ENCODE peak calls at places on chromosomes 7 and 10, in five cellular contexts. Z is ELR; C is glutamatergic neuron; V is stimulated activated naive CD8-positive, alpha-beta T cell treated with anti-CD3 and anti-CD28 coated beads, Interleukin-15, Interleukin-2, amounts not matched to agents 100 U/mL and 50 U/mL, for 24 hours; W is NCI-H510A treated with DMSO at 0.1 percent for 48 hours. O is an unnamed sample.
A peak's percentile ranks its signal among the peaks of the same experiment; 100 is the strongest.

GRCh38 chr10:81875680-81876252 is 772 bp downstream of the NRG3 start:
- DNase-seq in Z (no peak), C (no peak), V (no peak), W (no peak), O (no peak)

GRCh38 chr10:70234668-70235447 is 1.6 kb upstream of the PPA1 start:
- DNase-seq in Z (peak; percentile 25), C (no peak), V (no peak), W (no peak), O (no peak)

GRCh38 chr10:132616170-132616994 is 78.8 kb downstream of the INPP5A start:
- DNase-seq in Z (no peak), C (no peak), V (peak; percentile 77), W (no peak), O (no peak)

GRCh38 chr10:119325131-119325530 is 117.8 kb downstream of the GRK5 start:
- DNase-seq in Z (no peak), C (no peak), V (no peak), W (peak; percentile 88), O (no peak)

GRCh38 chr10:110610308-110610774 is 33.8 kb upstream of the RBM20 start:
- DNase-seq in Z (peak; percentile 68), C (peak; percentile 41), V (peak; percentile 57), W (peak; percentile 90), O (peak; percentile 3)

GRCh38 chr7:4025211-4025610 is 656.9 kb upstream of the FOXK1 start:
- DNase-seq in Z (no peak), C (no peak), V (no peak), W (no peak), O (no peak)

GRCh38 chr10:34995925-34996324 is 94.2 kb downstream of the CUL2 start:
- DNase-seq in Z (no peak), C (no peak), V (no peak), W (no peak), O (no peak)

GRCh38 chr10:30639946-30640786 is 10.6 kb upstream of the LYZL2 start:
- DNase-seq in Z (peak; percentile 72), C (no peak), V (no peak), W (peak; percentile 28), O (no peak)

GRCh38 chr7:67406941-67407340 is 410.3 kb downstream of the TYW1 start:
- DNase-seq in Z (no peak), C (no peak), V (no peak), W (no peak), O (no peak)

GRCh38 chr10:126889421-126889820 is 15.8 kb upstream of the DOCK1 start:
- DNase-seq in Z (no peak), C (no peak), V (no peak), W (no peak), O (no peak)

O was measured in anterior cingulate cortex.